ENCODE peak calls at places on chromosomes 7 and 10, in seven cellular contexts. Y, A, D, B, S, H and F are unnamed samples.

GRCh38 chr10:27685686-27686085 is 59.9 kb downstream of the MKX start:
- DNase-seq in H (no peak), B (no peak), D (no peak), Y (no peak), A (no peak), S (no peak), F (no peak)

GRCh38 chr10:44316187-44316921 is 68.5 kb downstream of the CXCL12 start:
- DNase-seq in S (no peak), H (no peak), D (no peak), Y (no peak), A (no peak), B (no peak), F (peak; percentile 4)

GRCh38 chr7:7913506-7913905 is 55.1 kb upstream of the GLCCI1 start:
- DNase-seq in S (no peak), D (peak; percentile 23), H (peak; percentile 25), Y (no peak), B (no peak), A (peak; percentile 56), F (peak; percentile 36)

GRCh38 chr10:5622586-5622985 is 43.8 kb downstream of the ASB13 start:
- DNase-seq in S (no peak), H (no peak), Y (no peak), A (no peak), B (no peak), D (peak; percentile 25), F (no peak)

GRCh38 chr10:423167-423566 is 266.3 kb downstream of the DIP2C start:
- DNase-seq in S (no peak), D (no peak), H (no peak), A (no peak), B (no peak), Y (no peak), F (no peak)

GRCh38 chr10:23512355-23513058 is 73.6 kb downstream of the OTUD1 start:
- DNase-seq in Y (no peak), H (no peak), B (peak; percentile 44), S (no peak), D (peak; percentile 70), A (peak; percentile 94), F (peak; percentile 83)

GRCh38 chr10:75399461-75400162 is 2.0 kb downstream of the ZNF503 start:
- DNase-seq in B (peak; percentile 92), A (peak; percentile 84), H (peak; percentile 81), Y (peak; percentile 87), D (peak; percentile 95), S (peak; percentile 84), F (peak; percentile 67)

GRCh38 chr7:40654171-40654570 is 519.4 kb downstream of the SUGCT start:
- DNase-seq in S (no peak), B (no peak), H (no peak), A (no peak), D (no peak), Y (no peak), F (no peak)

GRCh38 chr7:139065323-139065722 is 29.5 kb upstream of the ZC3HAV1L start:
- DNase-seq in S (no peak), H (no peak), D (no peak), B (no peak), Y (no peak), A (peak; percentile 22), F (no peak)

GRCh38 chr7:138000081-138000701 is 1.7 kb downstream of the CREB3L2 start:
- DNase-seq in B (no peak), H (peak; percentile 77), D (no peak), S (peak; percentile 33), Y (no peak), A (peak; percentile 99), F (peak; percentile 68)

GRCh38 chr10:1215862-1216575 is 159.8 kb downstream of the WDR37 start:
- DNase-seq in B (no peak), A (no peak), D (no peak), Y (no peak), S (no peak), H (no peak), F (no peak)

GRCh38 chr10:7702288-7702812 is 766 bp upstream of the ITIH2 start:
- DNase-seq in D (no peak), A (no peak), B (no peak), Y (no peak), S (no peak), H (no peak), F (no peak)

GRCh38 chr10:62811159-62811875 is 4.8 kb downstream of the EGR2 start:
- DNase-seq in A (no peak), Y (no peak), H (no peak), S (no peak), B (no peak), D (no peak), F (no peak)

GRCh38 chr7:47403341-47403866 is 178.5 kb downstream of the TNS3 start:
- DNase-seq in A (no peak), Y (no peak), D (no peak), S (peak; percentile 17), B (no peak), H (no peak), F (no peak)

GRCh38 chr10:21030096-21030495 is 133.0 kb upstream of the NEBL start:
- DNase-seq in B (peak; percentile 66), D (peak; percentile 52), Y (peak; percentile 64), A (peak; percentile 20), S (no peak), H (no peak), F (peak; percentile 95)

GRCh38 chr10:101588879-101589278 is 758 bp downstream of the DPCD start:
- DNase-seq in H (peak; percentile 23), Y (no peak), A (peak; percentile 31), S (no peak), B (peak; percentile 11), D (no peak), F (no peak)

GRCh38 chr7:87687653-87688254 is 59.6 kb downstream of the RUNDC3B start:
- DNase-seq in Y (no peak), S (no peak), D (no peak), H (no peak), A (no peak), B (no peak), F (no peak)

GRCh38 chr10:126229701-126230100 is 158.6 kb downstream of the ADAM12 start:
- DNase-seq in A (no peak), H (no peak), B (no peak), S (no peak), D (no peak), Y (no peak), F (no peak)

GRCh38 chr7:6705959-6706665 is 635 bp downstream of the ZNF12 start:
- DNase-seq in A (peak; percentile 38), H (peak; percentile 70), B (peak; percentile 60), D (no peak), S (peak; percentile 28), Y (peak; percentile 54), F (peak; percentile 13)

GRCh38 chr7:37916673-37917660 is at the start of gene SFRP4:
- DNase-seq in D (peak; percentile 78), S (no peak), H (peak; percentile 81), A (peak; percentile 58), Y (peak; percentile 67), B (peak; percentile 78), F (peak; percentile 52)
- TF ChIP-seq CTCF in D (peak; percentile 76), S (peak; percentile 29), H (peak; percentile 77), A (peak; percentile 76), Y (peak; percentile 61), B (peak; percentile 71), F (peak; percentile 56)

DNA sequence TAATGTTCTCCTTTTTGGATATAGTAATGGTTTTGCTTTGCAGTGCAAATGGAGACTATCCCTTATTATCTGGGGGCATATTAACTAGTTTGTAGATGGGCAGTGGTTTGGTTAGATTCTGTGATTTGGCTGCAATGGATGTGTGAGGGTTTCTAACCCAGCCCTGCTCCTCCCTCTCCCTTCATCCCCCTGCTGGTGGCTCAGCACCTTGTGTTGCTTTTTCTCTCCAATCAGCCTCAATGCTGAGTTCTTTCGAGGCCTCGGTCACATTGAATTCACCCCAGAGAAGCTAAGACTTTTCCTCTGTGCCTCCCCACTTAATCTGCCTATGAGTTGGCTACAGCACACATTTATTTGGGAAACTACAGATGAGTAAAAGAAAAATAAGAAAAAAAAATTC is 120.0 kb downstream of the MALRD1 start:
- DNase-seq in A (peak; percentile 6), H (peak; percentile 15), D (no peak), S (no peak), Y (no peak), B (peak; percentile 9), F (peak; percentile 12)
- TF ChIP-seq CTCF in A (peak; percentile 45), H (no peak), D (peak; percentile 42), S (no peak), Y (no peak), B (no peak), F (no peak)

DNA sequence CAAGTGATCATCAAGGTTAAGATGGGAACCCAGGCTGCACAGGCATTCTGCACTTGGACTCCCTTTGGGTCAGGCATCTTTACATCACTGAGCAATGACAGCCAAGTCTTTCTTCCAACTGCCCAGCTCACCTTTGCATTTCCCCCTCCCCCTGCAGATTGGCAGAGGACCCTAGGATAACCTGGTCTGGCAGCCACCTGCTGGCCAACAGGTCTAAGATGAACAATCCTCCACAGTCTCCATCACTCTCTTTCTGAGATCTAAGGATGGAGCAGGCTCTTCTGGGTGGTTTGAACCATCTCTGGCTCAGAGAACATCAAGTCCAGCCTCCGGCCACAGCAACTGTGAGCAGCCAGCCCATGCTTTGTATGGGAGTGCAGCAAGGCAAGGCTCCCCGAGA is 75.8 kb downstream of the RAB11FIP2 start:
- DNase-seq in D (no peak), Y (no peak), S (no peak), H (no peak), A (no peak), B (no peak), F (no peak)
- TF ChIP-seq CTCF in D (no peak), Y (no peak), S (no peak), H (no peak), A (no peak), B (no peak), F (no peak)

GRCh38 chr7:25804154-25804553 is 347.8 kb upstream of the NFE2L3 start:
- DNase-seq in H (no peak), Y (no peak), D (no peak), S (no peak), A (no peak), B (no peak), F (peak; percentile 85)

GRCh38 chr7:25802473-25802872 is 349.5 kb upstream of the NFE2L3 start:
- DNase-seq in Y (no peak), B (no peak), D (no peak), S (no peak), H (no peak), A (no peak), F (no peak)

GRCh38 chr7:25803117-25803887 is 348.7 kb upstream of the NFE2L3 start:
- DNase-seq in D (no peak), Y (no peak), A (no peak), H (peak; percentile 14), B (no peak), S (no peak), F (no peak)

GRCh38 chr7:25802057-25802456 is 349.9 kb upstream of the NFE2L3 start:
- DNase-seq in A (no peak), B (no peak), Y (no peak), S (no peak), D (no peak), H (no peak), F (no peak)

GRCh38 chr7:25801214-25801613 is 350.8 kb upstream of the NFE2L3 start:
- DNase-seq in D (no peak), Y (no peak), S (no peak), B (no peak), H (no peak), A (no peak), F (no peak)
- TF ChIP-seq CTCF in D (no peak), Y (no peak), S (no peak), B (no peak), H (no peak), A (no peak), F (no peak)